ENCODE peak calls at places on chromosomes 12 and 14, in seven cellular contexts. X, N, F, I, B, U and K are unnamed samples.

GRCh38 chr12:116443706-116444589 is 115.2 kb upstream of the MAP1LC3B2 start:
- DNase-seq in N (no peak), I (no peak), F (peak; percentile 25), X (no peak), B (no peak), U (no peak), K (no peak)

GRCh38 chr14:60242420-60242819 is 6.6 kb upstream of the PPM1A start:
- DNase-seq in X (no peak), I (no peak), U (no peak), N (no peak), B (no peak), F (no peak), K (no peak)

GRCh38 chr12:71556881-71557280 is 106.8 kb downstream of the ZFC3H1 start:
- DNase-seq in F (no peak), I (no peak), X (no peak), N (peak; percentile 55), B (no peak), U (no peak), K (no peak)

GRCh38 chr12:90037740-90038139 is 329.1 kb upstream of the ATP2B1 start:
- DNase-seq in F (no peak), X (no peak), I (no peak), N (no peak), U (no peak), B (no peak), K (no peak)

GRCh38 chr12:72792889-72793288 is 520.7 kb downstream of the TRHDE start:
- DNase-seq in U (no peak), B (no peak), N (no peak), X (no peak), F (no peak), I (no peak), K (no peak)

GRCh38 chr12:53103860-53104305 is 597 bp downstream of the SOAT2 start:
- DNase-seq in F (no peak), B (no peak), X (no peak), N (no peak), U (no peak), I (peak; percentile 18), K (no peak)

GRCh38 chr14:68036203-68036602 is 216.6 kb downstream of the RAD51B start:
- DNase-seq in F (no peak), B (no peak), N (no peak), X (no peak), I (no peak), U (no peak), K (peak; percentile 66)

GRCh38 chr14:75299064-75299463 is 20.4 kb downstream of the FOS start:
- DNase-seq in U (no peak), I (peak; percentile 37), F (no peak), N (no peak), X (no peak), B (no peak), K (peak; percentile 88)

GRCh38 chr12:51127050-51127729 is 43.8 kb upstream of the CSRNP2 start:
- DNase-seq in F (no peak), U (no peak), I (no peak), B (no peak), N (no peak), X (no peak), K (no peak)

GRCh38 chr14:104610749-104611310 is 6.3 kb upstream of the TMEM179 start:
- DNase-seq in U (no peak), N (no peak), X (no peak), F (no peak), B (peak; percentile 13), I (no peak), K (no peak)

GRCh38 chr12:41122894-41123293 is 65.2 kb upstream of the PDZRN4 start:
- DNase-seq in F (no peak), N (no peak), B (no peak), I (no peak), X (no peak), U (no peak), K (peak; percentile 83)

GRCh38 chr14:99728981-99729451 is 44.9 kb downstream of the CYP46A1 start:
- DNase-seq in F (no peak), X (peak; percentile 37), N (no peak), B (no peak), U (no peak), I (no peak), K (peak; percentile 37)

GRCh38 chr12:8045952-8046944 is 13.7 kb downstream of the FOXJ2 start:
- DNase-seq in B (peak; percentile 83), N (no peak), U (no peak), X (peak; percentile 91), F (peak; percentile 59), I (peak; percentile 79), K (peak; percentile 81)
- H3K36me3 ChIP-seq in B (peaks cover 97% of the 10 kb centered on the region), N (peaks cover 33% of the 10 kb centered on the region), U (peaks cover 98% of the 10 kb centered on the region), X (peaks cover 2% of the 10 kb centered on the region), F (peaks cover 25% of the 10 kb centered on the region), I (no peaks in the 10 kb centered on the region), K (peaks cover 80% of the 10 kb centered on the region)

GRCh38 chr12:45730116-45730841 is 773 bp downstream of the ARID2 start:
- DNase-seq in I (peak; percentile 52), F (peak; percentile 21), U (no peak), X (peak; percentile 62), N (no peak), B (peak; percentile 42), K (peak; percentile 70)

GRCh38 chr12:45730842-45731336 is 1.4 kb downstream of the ARID2 start:
- DNase-seq in F (no peak), B (no peak), N (no peak), U (no peak), X (no peak), I (no peak), K (no peak)

GRCh38 chr12:45732250-45732649 is 2.7 kb downstream of the ARID2 start:
- DNase-seq in U (no peak), I (no peak), X (no peak), F (no peak), N (no peak), B (no peak), K (no peak)

GRCh38 chr12:45731376-45731775 is 1.9 kb downstream of the ARID2 start:
- DNase-seq in I (no peak), N (no peak), B (no peak), F (no peak), U (no peak), X (no peak), K (no peak)

GRCh38 chr12:45732936-45733335 is 3.4 kb downstream of the ARID2 start:
- DNase-seq in N (no peak), I (no peak), B (no peak), U (no peak), X (no peak), F (no peak), K (no peak)
- H3K27ac ChIP-seq in N (no peak overlapping the region), I (peak overlapping the region; percentile 100), B (peak overlapping the region; percentile 99), U (peak overlapping the region; percentile 98), X (no peak overlapping the region), F (peak overlapping the region; percentile 99), K (peak overlapping the region; percentile 99)

DNA sequence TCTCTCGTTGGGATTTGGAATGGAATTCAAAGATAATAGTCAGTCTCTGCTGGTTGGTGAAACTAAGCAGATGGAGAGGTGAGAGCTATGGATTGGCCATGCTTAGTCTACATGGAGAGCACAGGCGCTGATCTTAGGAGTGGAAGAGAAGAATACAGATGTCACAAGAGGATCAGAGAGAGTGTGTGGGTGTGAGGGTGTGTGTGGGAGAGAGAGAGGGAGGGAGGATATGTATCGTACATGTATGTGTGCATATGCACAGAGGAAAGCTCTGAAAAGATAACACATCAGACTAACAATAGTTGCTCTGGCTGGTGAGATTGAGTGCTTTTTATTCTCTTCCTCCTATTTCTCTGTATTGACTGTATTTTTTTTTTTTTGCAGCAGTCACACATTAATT is 686.2 kb upstream of the TBX3 start:
- DNase-seq in N (no peak), B (no peak), X (no peak), F (no peak), U (no peak), I (no peak), K (no peak)
- TF ChIP-seq POLR2AphosphoS5 in N (no peak), B (no peak), X (no peak), F (no peak), U (no peak), I (no peak), K (no peak)

GRCh38 chr12:88127099-88127498 is 14.8 kb downstream of the CEP290 start:
- DNase-seq in N (no peak), I (no peak), U (no peak), F (no peak), B (no peak), X (no peak), K (no peak)

GRCh38 chr12:88127855-88128254 is 14.0 kb downstream of the CEP290 start:
- DNase-seq in F (no peak), B (no peak), X (no peak), U (no peak), N (no peak), I (no peak), K (no peak)

GRCh38 chr12:88122666-88123065 is 19.2 kb downstream of the CEP290 start:
- DNase-seq in N (no peak), F (no peak), X (no peak), B (no peak), I (no peak), U (no peak), K (no peak)
- H3K36me3 ChIP-seq in N (peaks cover 15% of the 10 kb centered on the region), F (no peaks in the 10 kb centered on the region), X (no peaks in the 10 kb centered on the region), B (peaks cover 43% of the 10 kb centered on the region), I (no peaks in the 10 kb centered on the region), U (peaks cover 50% of the 10 kb centered on the region), K (no peaks in the 10 kb centered on the region)

DNA sequence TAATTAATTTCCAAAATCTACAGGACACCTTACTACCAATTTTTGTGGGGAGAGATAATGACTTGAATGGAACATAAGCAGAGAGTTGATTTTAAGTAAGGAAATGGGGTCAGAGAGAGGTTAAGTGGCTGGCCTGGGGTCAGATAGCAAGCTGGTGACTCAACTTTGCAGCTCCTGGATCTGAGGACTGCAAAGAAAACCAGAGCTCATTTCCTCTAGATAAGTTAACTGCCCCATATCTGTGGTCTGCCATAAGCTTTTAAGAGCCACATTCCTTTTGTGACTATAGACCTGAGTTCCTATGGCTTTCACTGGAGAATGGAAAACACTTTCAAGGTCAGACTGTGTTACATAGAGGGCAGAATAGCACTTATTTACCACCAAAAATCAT is 201.2 kb upstream of the PRICKLE1 start:
- DNase-seq in N (peak; percentile 61), X (no peak), F (no peak), U (no peak), I (peak; percentile 9), B (no peak), K (no peak)
- H3K27ac ChIP-seq in N (no peak overlapping the region), X (no peak overlapping the region), F (no peak overlapping the region), U (no peak overlapping the region), I (no peak overlapping the region), B (peak overlapping the region; percentile 35), K (no peak overlapping the region)

GRCh38 chr12:74259199-74259598 is 278.4 kb upstream of the ATXN7L3B start:
- DNase-seq in B (no peak), N (no peak), X (no peak), I (no peak), F (no peak), U (no peak), K (no peak)

DNA sequence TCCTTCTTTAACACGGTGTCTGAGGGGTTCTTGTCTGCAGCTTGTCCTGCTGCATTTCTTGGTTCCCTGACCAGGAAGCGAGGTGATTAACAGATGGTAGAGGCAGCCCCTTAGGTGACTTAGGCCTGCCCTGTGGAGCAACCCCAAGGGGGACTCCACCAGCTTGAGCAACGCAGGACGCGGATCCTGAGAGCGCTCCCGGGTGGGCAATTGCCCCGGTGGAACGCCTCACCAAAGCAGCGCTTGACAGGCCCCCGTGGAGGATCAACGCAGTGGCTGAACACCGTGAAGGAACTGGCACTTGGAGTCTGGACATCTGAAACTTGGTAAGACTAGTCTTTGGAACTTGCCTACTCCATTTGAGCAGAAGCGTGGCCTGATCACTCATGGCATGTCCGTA is 272.9 kb upstream of the ATXN7L3B start:
- DNase-seq in I (no peak), F (no peak), X (no peak), U (no peak), B (no peak), N (no peak), K (no peak)
- TF ChIP-seq POLR2AphosphoS5 in I (no peak), F (no peak), X (no peak), U (no peak), B (no peak), N (no peak), K (no peak)